ENCODE peak calls at places on chromosomes 11 and 22, in four cellular contexts. W is coronary artery, E is cardiac muscle cell, C is fibroblast of the aortic adventitia. P is an unnamed sample.

GRCh38 chr11:97943493-97943892 is 1077.3 kb upstream of the CNTN5 start:
- DNase-seq in C (peak; percentile 5), E (no peak), W (no peak), P (no peak)

GRCh38 chr22:47061226-47061625 is 298.8 kb downstream of the TBC1D22A start:
- DNase-seq in C (no peak), E (no peak), W (peak; percentile 45), P (no peak)

GRCh38 chr22:41613456-41613855 is 7.4 kb downstream of the DESI1 start:
- DNase-seq in C (no peak), E (no peak), W (no peak), P (no peak)

GRCh38 chr11:11661356-11662040 is 39.7 kb upstream of the GALNT18 start:
- DNase-seq in W (no peak), C (no peak), E (no peak), P (no peak)

GRCh38 chr11:33311680-33312079 is 54.5 kb downstream of the HIPK3 start:
- DNase-seq in E (no peak), W (no peak), C (no peak), P (no peak)

GRCh38 chr11:44096360-44097188 is 1.1 kb downstream of the EXT2 start:
- DNase-seq in C (peak; percentile 46), E (no peak), W (no peak), P (no peak)

GRCh38 chr11:19344661-19345518 is 104.1 kb upstream of the E2F8 start:
- DNase-seq in C (peak; percentile 53), E (peak; percentile 69), W (no peak), P (peak; percentile 86)

GRCh38 chr11:57071829-57072228 is 83.1 kb downstream of the OR5AK2 start:
- DNase-seq in E (no peak), W (no peak), C (peak; percentile 40), P (no peak)

GRCh38 chr11:62552931-62553838 is 6.6 kb upstream of the AHNAK start:
- DNase-seq in E (peak; percentile 64), C (peak; percentile 96), W (peak; percentile 96), P (peak; percentile 47)

GRCh38 chr11:20078846-20079245 is 81.4 kb downstream of the DBX1 start:
- DNase-seq in W (no peak), C (no peak), E (no peak), P (no peak)

GRCh38 chr22:23401910-23402274 is 178.2 kb downstream of the IGLL1 start:
- DNase-seq in W (no peak), C (no peak), E (no peak), P (peak; percentile 58)

GRCh38 chr22:35596821-35597220 is 20.3 kb downstream of the MB start:
- DNase-seq in C (no peak), E (peak; percentile 86), W (no peak), P (no peak)

GRCh38 chr11:108204918-108205499 is 17.4 kb downstream of the NPAT start:
- DNase-seq in E (no peak), C (no peak), W (no peak), P (no peak)

GRCh38 chr22:49657275-49657973 is 170.2 kb downstream of the BRD1 start:
- DNase-seq in W (no peak), E (no peak), C (no peak), P (no peak)

GRCh38 chr11:43933608-43934358 is 8.7 kb upstream of the C11orf96 start:
- DNase-seq in W (no peak), C (peak; percentile 65), E (no peak), P (peak; percentile 49)

GRCh38 chr11:128963744-128964340 is 21.2 kb upstream of the TP53AIP1 start:
- DNase-seq in C (no peak), W (no peak), E (no peak), P (no peak)

GRCh38 chr11:37689951-37690350 is 1091.9 kb upstream of the RAG2 start:
- DNase-seq in C (peak; percentile 12), W (no peak), E (no peak), P (no peak)

GRCh38 chr11:116723511-116723910 is 49.3 kb downstream of the BUD13 start:
- DNase-seq in W (no peak), E (no peak), C (no peak), P (no peak)

GRCh38 chr11:119144825-119145476 is 3.9 kb upstream of the ABCG4 start:
- DNase-seq in E (peak; percentile 80), C (peak; percentile 67), W (no peak), P (peak; percentile 69)

GRCh38 chr11:116513894-116514293 is 258.9 kb downstream of the BUD13 start:
- DNase-seq in E (peak; percentile 30), C (peak; percentile 43), W (no peak), P (peak; percentile 53)

GRCh38 chr22:44729391-44730012 is 22.9 kb upstream of the ARHGAP8 start:
- DNase-seq in E (no peak), W (no peak), C (peak; percentile 61), P (no peak)
- TF ChIP-seq CTCF in E (peak; percentile 45), W (no peak), C (peak; percentile 45), P (no peak)

DNA sequence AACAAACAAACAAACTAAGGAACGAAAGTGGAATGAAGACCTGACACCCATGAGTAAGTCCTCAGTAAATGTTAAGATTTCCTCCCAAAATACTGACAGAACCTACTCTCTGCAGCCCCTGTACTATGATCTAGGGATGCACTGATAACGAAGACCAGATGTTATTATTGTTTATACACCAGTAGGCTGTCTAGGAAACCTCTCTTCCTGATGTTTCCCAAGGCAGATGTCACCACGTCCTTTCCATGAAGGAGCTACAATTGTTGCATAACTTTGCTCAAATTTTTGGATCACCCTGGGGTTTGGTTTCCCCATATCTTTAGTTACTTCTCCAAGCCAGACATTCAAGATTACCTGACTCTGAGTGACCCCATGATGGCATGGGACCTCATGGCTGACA is 340.7 kb downstream of the MIAT start:
- DNase-seq in E (no peak), C (no peak), W (no peak), P (no peak)
- TF ChIP-seq CTCF in E (no peak), C (no peak), W (no peak), P (no peak)

GRCh38 chr11:41206388-41206787 is 253.1 kb downstream of the LRRC4C start:
- DNase-seq in W (no peak), C (no peak), E (no peak), P (no peak)

GRCh38 chr11:41201156-41201555 is 258.3 kb downstream of the LRRC4C start:
- DNase-seq in C (no peak), W (no peak), E (peak; percentile 72), P (peak; percentile 67)
- TF ChIP-seq CTCF in C (no peak), W (no peak), E (peak; percentile 26), P (peak; percentile 75)

GRCh38 chr11:111870113-111870512 is 1.3 kb downstream of the ALG9 start:
- DNase-seq in C (no peak), E (no peak), W (no peak), P (no peak)

GRCh38 chr11:111871693-111872161 is 346 bp upstream of the ALG9 start:
- DNase-seq in E (no peak), W (no peak), C (no peak), P (no peak)

GRCh38 chr11:111870522-111870886 is 877 bp downstream of the ALG9 start:
- DNase-seq in W (no peak), C (no peak), E (no peak), P (no peak)

DNA sequence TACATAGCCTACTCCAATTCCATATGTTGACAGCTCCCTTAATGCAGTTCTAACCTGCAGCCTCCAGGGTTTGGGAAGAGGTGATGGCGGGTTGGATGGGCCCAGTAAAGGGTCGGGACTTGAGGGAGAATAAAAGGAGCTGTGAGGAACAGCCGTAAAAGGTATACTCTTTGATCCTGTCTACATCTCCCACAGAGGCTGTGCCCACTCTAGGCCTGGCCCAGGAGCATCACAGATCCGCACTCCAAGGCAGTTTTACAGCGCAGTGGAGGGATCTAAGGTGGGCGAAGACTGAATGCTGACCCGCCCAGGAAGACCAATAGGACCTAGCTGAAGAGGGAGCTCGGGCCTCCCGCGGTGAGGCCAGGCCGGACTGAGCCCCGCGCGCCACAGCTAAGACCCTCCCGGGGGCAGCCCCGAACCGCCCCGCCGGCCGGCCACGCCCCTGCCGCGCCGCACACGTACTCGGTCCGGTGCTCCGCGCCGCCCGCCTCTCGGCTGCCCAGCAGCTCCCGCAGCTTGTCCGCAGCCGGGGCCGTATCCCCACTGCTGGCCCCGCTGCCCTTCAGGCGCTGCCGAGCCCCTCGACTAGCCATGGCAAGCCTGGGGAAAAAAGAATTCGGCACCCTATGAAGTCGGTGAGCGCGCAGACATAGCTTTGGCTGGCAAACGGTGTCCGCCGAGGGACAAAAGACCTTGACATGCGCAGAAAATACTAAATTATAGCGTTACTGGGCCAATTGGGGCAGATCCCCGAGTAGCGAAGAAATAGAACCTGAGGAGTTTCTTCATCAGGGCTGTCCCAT is at the start of gene ALG9:
- DNase-seq in W (peak; percentile 88), C (peak; percentile 90), E (peak; percentile 82), P (peak; percentile 86)
- TF ChIP-seq CTCF in W (no peak), C (peak; percentile 61), E (peak; percentile 42), P (peak; percentile 20)

GRCh38 chr11:27723685-27724084 is 23.4 kb upstream of the BDNF start:
- DNase-seq in E (no peak), W (no peak), C (no peak), P (no peak)
- TF ChIP-seq CTCF in E (no peak), W (no peak), C (no peak), P (no peak)